ENCODE peak calls at places on chromosomes 4 and X, in four cellular contexts. L is cardiac fibroblast, X is mucosa of descending colon, U is WERI-Rb-1. K is an unnamed sample.

GRCh38 chrX:48003367-48003757 is 427 bp downstream of the ZNF182 start:
- DNase-seq in X (peak), U (no peak), L (no peak), K (no peak)

GRCh38 chr4:5959221-5959982 is 58.8 kb downstream of the C4orf50 start:
- DNase-seq in X (no peak), L (no peak), U (peak), K (no peak)

GRCh38 chr4:109368661-109369060 is 65.0 kb upstream of the SEC24B start:
- DNase-seq in U (no peak), X (no peak), L (peak), K (no peak)

GRCh38 chr4:48315728-48316630 is 25.4 kb upstream of the SLAIN2 start:
- DNase-seq in U (peak), L (peak), X (no peak), K (peak)

GRCh38 chr4:182533948-182534347 is 290.7 kb downstream of the TENM3 start:
- DNase-seq in X (no peak), L (peak), U (no peak), K (peak)

GRCh38 chrX:121641560-121641959 is 594.1 kb downstream of the GLUD2 start:
- DNase-seq in U (no peak), L (peak), X (no peak), K (peak)

GRCh38 chr4:82450966-82451755 is 20.8 kb downstream of the ENOPH1 start:
- DNase-seq in U (no peak), L (no peak), X (no peak), K (no peak)

GRCh38 chrX:116009871-116010710 is 160.5 kb upstream of the AGTR2 start:
- DNase-seq in U (no peak), L (no peak), X (no peak), K (no peak)

GRCh38 chrX:131821945-131822622 is 201.0 kb upstream of the STK26 start:
- DNase-seq in X (peak), L (no peak), U (peak), K (peak)

GRCh38 chrX:70554081-70554480 is 109.4 kb downstream of the DLG3 start:
- DNase-seq in L (peak), U (no peak), X (no peak), K (peak)

GRCh38 chrX:40268126-40268525 is 170.4 kb upstream of the BCOR start:
- DNase-seq in X (no peak), U (no peak), L (no peak), K (peak)

GRCh38 chrX:123169247-123169901 is 14.7 kb upstream of the GRIA3 start:
- DNase-seq in L (no peak), X (no peak), U (no peak), K (peak)

GRCh38 chrX:101417981-101418841 is 10.2 kb downstream of the HNRNPH2 start:
- DNase-seq in X (peak), L (peak), U (peak), K (no peak)

GRCh38 chrX:119502727-119503483 is 34.7 kb downstream of the SLC25A5 start:
- DNase-seq in X (peak), U (no peak), L (peak), K (peak)

GRCh38 chr4:1260418-1261106 is 11.6 kb upstream of the CTBP1 start:
- DNase-seq in X (no peak), L (no peak), U (no peak), K (no peak)

GRCh38 chrX:468979-469378 is 82.3 kb upstream of the PPP2R3B start:
- DNase-seq in L (no peak), X (no peak), U (no peak), K (no peak)

GRCh38 chr4:115361781-115362180 is 248.4 kb upstream of the NDST4 start:
- DNase-seq in X (no peak), U (no peak), L (no peak), K (no peak)

GRCh38 chrX:123339201-123339905 is 155.3 kb downstream of the GRIA3 start:
- DNase-seq in U (no peak), L (peak), X (no peak), K (peak)

GRCh38 chrX:40095588-40096394 is 2.0 kb downstream of the BCOR start:
- DNase-seq in L (peak), U (no peak), X (peak), K (no peak)

GRCh38 chrX:25344191-25344936 is 328.6 kb upstream of the ARX start:
- DNase-seq in X (no peak), L (no peak), U (peak), K (no peak)

GRCh38 chr4:75733369-75733768 is 9.0 kb downstream of the USO1 start:
- DNase-seq in X (no peak), U (no peak), L (peak), K (no peak)

GRCh38 chrX:9593756-9594155 is 128.9 kb downstream of the TBL1X start:
- DNase-seq in U (no peak), L (no peak), X (no peak), K (no peak)

GRCh38 chrX:147894332-147894870 is 17.3 kb upstream of the FMR1 start:
- DNase-seq in L (no peak), U (no peak), X (no peak), K (peak)

GRCh38 chr4:3836802-3837601 is 70.8 kb downstream of the ADRA2C start:
- DNase-seq in U (peak), X (peak), L (no peak), K (no peak)

GRCh38 chrX:104750146-104750699 is 184.2 kb downstream of the IL1RAPL2 start:
- DNase-seq in U (no peak), L (no peak), X (no peak), K (no peak)

GRCh38 chrX:82711432-82711831 is 796.7 kb upstream of the POU3F4 start:
- DNase-seq in X (no peak), U (no peak), L (no peak), K (no peak)

GRCh38 chr4:103075435-103075893 is 1.1 kb downstream of the SLC9B2 start:
- DNase-seq in U (no peak), X (no peak), L (peak), K (peak)

GRCh38 chr4:52937829-52938228 is 75.7 kb downstream of the RASL11B start:
- DNase-seq in U (no peak), L (peak), X (no peak), K (no peak)

GRCh38 chr4:108171541-108172230 is 3.0 kb upstream of the LEF1 start:
- DNase-seq in X (peak), U (peak), L (no peak), K (no peak)

GRCh38 chrX:23494741-23495140 is 160.1 kb downstream of the PTCHD1 start:
- DNase-seq in U (no peak), X (no peak), L (no peak), K (no peak)

GRCh38 chr4:167989815-167990214 is 102.5 kb upstream of the ANXA10 start:
- DNase-seq in U (no peak), X (no peak), L (peak), K (peak)
- TF ChIP-seq CTCF in U (no peak), X (no peak), L (peak), K (peak)

GRCh38 chr4:15938640-15939039 is at the start of gene FGFBP1:
- DNase-seq in X (no peak), L (no peak), U (no peak), K (no peak)

GRCh38 chr4:15934259-15934658 is 4.3 kb downstream of the FGFBP1 start:
- DNase-seq in X (no peak), U (no peak), L (no peak), K (no peak)

GRCh38 chr4:15938182-15938581 is 358 bp downstream of the FGFBP1 start:
- DNase-seq in L (no peak), U (no peak), X (peak), K (no peak)

GRCh38 chr4:15935504-15936392 is 2.8 kb downstream of the FGFBP1 start:
- DNase-seq in X (no peak), U (no peak), L (peak), K (peak)

DNA sequence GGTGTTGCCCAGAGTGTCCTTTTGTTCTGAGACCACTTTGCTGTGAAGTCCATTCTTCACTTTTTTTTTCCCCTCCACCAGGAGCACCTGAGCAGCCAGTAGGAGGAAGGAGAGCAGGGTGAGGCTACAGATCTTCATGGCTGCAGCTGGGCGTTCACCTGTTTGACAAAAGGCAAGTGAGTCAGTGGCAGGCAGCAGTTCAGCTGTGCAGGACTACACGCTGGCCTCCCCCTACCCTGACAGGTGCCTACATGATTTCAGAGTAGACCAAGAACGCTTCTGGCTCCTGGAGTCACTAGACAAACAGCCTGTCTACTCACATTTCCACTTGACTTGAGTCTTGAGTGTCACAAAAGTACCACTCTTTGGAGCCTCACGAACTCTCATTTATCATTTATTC is 2.0 kb downstream of the FGFBP1 start:
- DNase-seq in X (peak), L (no peak), U (no peak), K (no peak)
- H3K4me3 ChIP-seq in X (no peak), L (no peak), U (no peak), K (no peak)

GRCh38 chr4:2465032-2465431 is 3.9 kb upstream of the RNF4 start:
- DNase-seq in U (no peak), X (no peak), L (no peak), K (no peak)

GRCh38 chr4:2462992-2463762 is 5.7 kb upstream of the RNF4 start:
- DNase-seq in U (no peak), L (no peak), X (no peak), K (peak)

GRCh38 chr4:2459589-2460349 is 9.1 kb upstream of the RNF4 start:
- DNase-seq in U (no peak), X (peak), L (no peak), K (no peak)

GRCh38 chr4:2461246-2461960 is 7.5 kb upstream of the RNF4 start:
- DNase-seq in L (no peak), X (no peak), U (no peak), K (no peak)

DNA sequence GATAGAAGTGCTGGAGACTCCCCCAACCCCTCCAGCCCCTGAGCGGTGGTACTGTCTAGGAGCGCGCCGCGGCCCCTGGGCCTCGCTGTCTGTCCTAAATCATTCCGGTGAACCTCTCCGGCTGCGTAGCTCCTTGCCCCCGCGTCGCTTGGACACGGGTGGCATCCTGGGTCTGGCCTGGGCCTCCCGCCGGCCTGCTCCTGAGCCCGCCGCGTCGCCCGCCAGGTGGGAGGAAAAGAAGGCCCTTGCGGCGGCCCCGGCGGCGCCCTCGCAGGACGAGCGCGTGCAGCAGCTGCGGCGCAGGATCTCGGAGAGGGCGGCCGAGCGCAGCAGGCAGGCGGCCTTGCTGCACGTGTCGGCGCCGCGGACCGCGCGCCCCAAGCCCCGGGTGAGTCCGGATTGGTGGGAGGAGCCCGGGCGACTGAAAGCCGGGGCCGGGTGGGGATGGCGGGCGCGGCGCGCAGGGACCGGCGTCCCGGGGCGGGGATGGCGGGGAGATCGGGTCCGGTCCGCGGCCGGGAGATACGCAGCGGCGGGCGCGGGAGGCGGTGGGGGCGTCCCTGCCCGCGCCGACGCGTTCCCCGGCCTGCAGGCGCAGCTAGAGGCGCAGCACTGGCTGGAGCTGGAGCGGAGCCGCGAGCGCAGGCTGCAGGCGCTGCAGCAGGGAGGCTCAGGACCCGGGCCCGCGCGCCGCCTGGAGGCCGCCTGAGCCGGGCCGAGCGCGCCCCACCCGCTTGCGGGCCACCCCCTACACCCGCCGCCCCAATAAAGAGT is 6.5 kb upstream of the RNF4 start:
- DNase-seq in U (peak), L (peak), X (peak), K (peak)
- TF ChIP-seq CTCF in U (peak), L (peak), X (no peak), K (peak)

GRCh38 chr4:7169134-7169533 is 23.2 kb upstream of the SORCS2 start:
- DNase-seq in X (no peak), U (no peak), L (no peak), K (no peak)
- H3K4me3 ChIP-seq in X (no peak), U (no peak), L (no peak), K (no peak)

GRCh38 chr4:67883463-67883862 is 339 bp downstream of the TMPRSS11D start:
- DNase-seq in L (no peak), X (no peak), U (no peak), K (no peak)
- TF ChIP-seq CTCF in L (no peak), X (no peak), U (no peak), K (no peak)

K was measured in fibroblast of the aortic adventitia.